ENCODE peak calls at places on chromosomes 7 and 10, in four cellular contexts. Z, V, J and X are unnamed samples.

GRCh38 chr10:3126741-3127342 is 45.7 kb downstream of the PITRM1 start:
- DNase-seq in J (no peak), Z (no peak), V (peak), X (no peak)

GRCh38 chr7:1555813-1556540 is at the start of gene TMEM184A:
- DNase-seq in V (peak), Z (no peak), J (no peak), X (no peak)

GRCh38 chr10:89744021-89744420 is 42.6 kb downstream of the KIF20B start:
- DNase-seq in Z (no peak), J (no peak), V (no peak), X (peak)

GRCh38 chr7:91168766-91169518 is 95.3 kb upstream of the FZD1 start:
- DNase-seq in Z (no peak), V (no peak), J (no peak), X (peak)

GRCh38 chr7:874036-874749 is 2.2 kb upstream of the GET4 start:
- DNase-seq in V (no peak), Z (no peak), J (no peak), X (no peak)

GRCh38 chr10:3911713-3912442 is 126.9 kb upstream of the KLF6 start:
- DNase-seq in J (no peak), V (no peak), Z (no peak), X (no peak)

GRCh38 chr7:127391591-127392181 is 822 bp downstream of the ZNF800 start:
- DNase-seq in V (no peak), J (no peak), Z (peak), X (peak)

GRCh38 chr7:140079121-140079536 is 16.4 kb upstream of the PARP12 start:
- DNase-seq in J (no peak), Z (no peak), V (no peak), X (peak)

GRCh38 chr7:30136339-30136738 is 1.6 kb downstream of the MTURN start:
- DNase-seq in V (no peak), Z (no peak), J (no peak), X (no peak)

GRCh38 chr7:138752568-138753518 is 45.0 kb upstream of the TMEM213 start:
- DNase-seq in V (peak), J (peak), Z (peak), X (no peak)